ENCODE peak calls at places on chromosome 3, in seven cellular contexts. One of them, this sample, is unnamed.

GRCh38 chr3:58173029-58173669 is 37.6 kb downstream of the DNASE1L3 start:
- DNase-seq in right atrium auricular region: no peak
- DNase-seq in thoracic aorta: no peak
- DNase-seq in uterus: no peak
- DNase-seq in psoas muscle: no peak
- DNase-seq in effector memory CD4-positive, alpha-beta T cell: no peak
- DNase-seq in SJSA1: no peak
- DNase-seq in this sample: no peak

GRCh38 chr3:140206196-140207040 is 271.4 kb downstream of the CLSTN2 start:
- DNase-seq in right atrium auricular region: no peak
- DNase-seq in thoracic aorta: no peak
- DNase-seq in uterus: no peak
- DNase-seq in psoas muscle: no peak
- DNase-seq in effector memory CD4-positive, alpha-beta T cell: no peak
- DNase-seq in SJSA1: no peak
- DNase-seq in this sample: no peak

GRCh38 chr3:127640031-127640355 is 11.0 kb downstream of the PODXL2 start:
- DNase-seq in right atrium auricular region: no peak
- DNase-seq in thoracic aorta: no peak
- DNase-seq in uterus: no peak
- DNase-seq in psoas muscle: no peak
- DNase-seq in effector memory CD4-positive, alpha-beta T cell: no peak
- DNase-seq in SJSA1: no peak
- DNase-seq in this sample: no peak

GRCh38 chr3:150469031-150469930 is 61.2 kb downstream of the TSC22D2 start:
- DNase-seq in right atrium auricular region: peak; percentile 66
- DNase-seq in thoracic aorta: peak; percentile 17
- DNase-seq in uterus: peak; percentile 77
- DNase-seq in psoas muscle: peak; percentile 70
- DNase-seq in effector memory CD4-positive, alpha-beta T cell: no peak
- DNase-seq in SJSA1: peak; percentile 82
- DNase-seq in this sample: no peak

GRCh38 chr3:119589087-119589773 is 8.5 kb upstream of the PLA1A start:
- DNase-seq in right atrium auricular region: no peak
- DNase-seq in thoracic aorta: no peak
- DNase-seq in uterus: no peak
- DNase-seq in psoas muscle: no peak
- DNase-seq in effector memory CD4-positive, alpha-beta T cell: no peak
- DNase-seq in SJSA1: no peak
- DNase-seq in this sample: no peak

GRCh38 chr3:86230765-86231164 is 760.2 kb downstream of the VGLL3 start:
- DNase-seq in right atrium auricular region: no peak
- DNase-seq in thoracic aorta: no peak
- DNase-seq in uterus: no peak
- DNase-seq in psoas muscle: no peak
- DNase-seq in effector memory CD4-positive, alpha-beta T cell: no peak
- DNase-seq in SJSA1: no peak
- DNase-seq in this sample: no peak

GRCh38 chr3:156491192-156491591 is 63.7 kb downstream of the SSR3 start:
- DNase-seq in right atrium auricular region: no peak
- DNase-seq in thoracic aorta: no peak
- DNase-seq in uterus: no peak
- DNase-seq in psoas muscle: no peak
- DNase-seq in effector memory CD4-positive, alpha-beta T cell: no peak
- DNase-seq in SJSA1: no peak
- DNase-seq in this sample: no peak

GRCh38 chr3:11698326-11699082 is 54.8 kb upstream of the VGLL4 start:
- DNase-seq in right atrium auricular region: no peak
- DNase-seq in thoracic aorta: no peak
- DNase-seq in uterus: no peak
- DNase-seq in psoas muscle: no peak
- DNase-seq in effector memory CD4-positive, alpha-beta T cell: no peak
- DNase-seq in SJSA1: no peak
- DNase-seq in this sample: no peak

GRCh38 chr3:52502001-52502400 is 6.9 kb downstream of the STAB1 start:
- DNase-seq in right atrium auricular region: no peak
- DNase-seq in thoracic aorta: no peak
- DNase-seq in uterus: no peak
- DNase-seq in psoas muscle: no peak
- DNase-seq in effector memory CD4-positive, alpha-beta T cell: no peak
- DNase-seq in SJSA1: no peak
- DNase-seq in this sample: no peak

GRCh38 chr3:155704771-155705559 is 39.9 kb downstream of the PLCH1 start:
- DNase-seq in right atrium auricular region: no peak
- DNase-seq in thoracic aorta: no peak
- DNase-seq in uterus: no peak
- DNase-seq in psoas muscle: no peak
- DNase-seq in effector memory CD4-positive, alpha-beta T cell: no peak
- DNase-seq in SJSA1: no peak
- DNase-seq in this sample: no peak

GRCh38 chr3:57758686-57759085 is 2.6 kb downstream of the SLMAP start:
- DNase-seq in right atrium auricular region: no peak
- DNase-seq in thoracic aorta: no peak
- DNase-seq in uterus: no peak
- DNase-seq in psoas muscle: no peak
- DNase-seq in effector memory CD4-positive, alpha-beta T cell: no peak
- DNase-seq in SJSA1: no peak
- DNase-seq in this sample: no peak

GRCh38 chr3:17550624-17551023 is 191.8 kb downstream of the TBC1D5 start:
- DNase-seq in right atrium auricular region: no peak
- DNase-seq in thoracic aorta: no peak
- DNase-seq in uterus: no peak
- DNase-seq in psoas muscle: no peak
- DNase-seq in effector memory CD4-positive, alpha-beta T cell: no peak
- DNase-seq in SJSA1: no peak
- DNase-seq in this sample: no peak

GRCh38 chr3:12946134-12946533 is 104.8 kb upstream of the RPL32 start:
- DNase-seq in right atrium auricular region: no peak
- DNase-seq in thoracic aorta: no peak
- DNase-seq in uterus: no peak
- DNase-seq in psoas muscle: no peak
- DNase-seq in effector memory CD4-positive, alpha-beta T cell: no peak
- DNase-seq in SJSA1: no peak
- DNase-seq in this sample: no peak

GRCh38 chr3:125137432-125138033 is 75.0 kb downstream of the SLC12A8 start:
- DNase-seq in right atrium auricular region: no peak
- DNase-seq in thoracic aorta: no peak
- DNase-seq in uterus: peak; percentile 34
- DNase-seq in psoas muscle: peak; percentile 56
- DNase-seq in effector memory CD4-positive, alpha-beta T cell: no peak
- DNase-seq in SJSA1: no peak
- DNase-seq in this sample: no peak
- H3K4me3 ChIP-seq in right atrium auricular region: no peak overlapping the region
- H3K4me3 ChIP-seq in thoracic aorta: no peak overlapping the region
- H3K4me3 ChIP-seq in uterus: no peak overlapping the region
- H3K4me3 ChIP-seq in psoas muscle: no peak overlapping the region
- H3K4me3 ChIP-seq in effector memory CD4-positive, alpha-beta T cell: no peak overlapping the region
- H3K4me3 ChIP-seq in SJSA1: no peak overlapping the region
- H3K4me3 ChIP-seq in this sample: no peak overlapping the region

GRCh38 chr3:79766474-79767193 is 1.2 kb downstream of the ROBO1 start:
- DNase-seq in right atrium auricular region: no peak
- DNase-seq in thoracic aorta: no peak
- DNase-seq in uterus: no peak
- DNase-seq in psoas muscle: no peak
- DNase-seq in effector memory CD4-positive, alpha-beta T cell: no peak
- DNase-seq in SJSA1: no peak
- DNase-seq in this sample: no peak
- H3K4me3 ChIP-seq in right atrium auricular region: peak overlapping the region; percentile 17
- H3K4me3 ChIP-seq in thoracic aorta: peak overlapping the region; percentile 44
- H3K4me3 ChIP-seq in uterus: no peak overlapping the region
- H3K4me3 ChIP-seq in psoas muscle: no peak overlapping the region
- H3K4me3 ChIP-seq in effector memory CD4-positive, alpha-beta T cell: no peak overlapping the region
- H3K4me3 ChIP-seq in SJSA1: no peak overlapping the region
- H3K4me3 ChIP-seq in this sample: peak overlapping the region; percentile 43

DNA sequence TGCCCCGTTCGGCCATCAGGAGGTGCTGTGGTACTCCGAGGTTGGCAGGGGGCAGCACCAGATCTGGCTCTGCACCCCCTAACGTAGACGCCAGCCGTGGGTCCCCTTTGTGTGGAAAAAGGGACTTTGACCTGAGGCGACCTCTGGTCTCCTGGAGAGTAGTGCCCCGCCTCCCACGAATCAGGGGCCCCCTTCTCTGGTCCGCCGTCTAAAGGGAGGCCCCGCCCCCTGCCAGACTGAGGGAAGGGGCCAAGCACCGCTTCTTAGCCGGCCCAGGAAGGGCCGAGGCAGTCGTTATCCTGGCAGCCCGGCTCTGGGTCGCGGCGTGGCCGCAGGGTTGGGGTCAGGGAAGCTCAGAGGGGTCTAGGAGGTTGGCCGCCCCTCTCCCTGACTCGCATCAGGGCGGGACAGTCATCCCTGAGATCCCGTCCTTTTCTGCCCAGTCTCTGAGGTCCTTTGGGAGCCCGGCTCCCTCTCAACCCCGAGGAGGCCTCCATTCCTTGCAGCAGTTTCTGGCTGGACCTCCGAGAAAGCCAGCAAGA is 630 bp downstream of the HYAL2 start:
- DNase-seq in right atrium auricular region: no peak
- DNase-seq in thoracic aorta: no peak
- DNase-seq in uterus: no peak
- DNase-seq in psoas muscle: no peak
- DNase-seq in effector memory CD4-positive, alpha-beta T cell: no peak
- DNase-seq in SJSA1: no peak
- DNase-seq in this sample: no peak
- H3K4me3 ChIP-seq in right atrium auricular region: peak overlapping the region; percentile 70
- H3K4me3 ChIP-seq in thoracic aorta: peak overlapping the region; percentile 73
- H3K4me3 ChIP-seq in uterus: peak overlapping the region; percentile 83
- H3K4me3 ChIP-seq in psoas muscle: peak overlapping the region; percentile 90
- H3K4me3 ChIP-seq in effector memory CD4-positive, alpha-beta T cell: peak overlapping the region; percentile 93
- H3K4me3 ChIP-seq in SJSA1: peak overlapping the region; percentile 97
- H3K4me3 ChIP-seq in this sample: peak overlapping the region; percentile 76

DNA sequence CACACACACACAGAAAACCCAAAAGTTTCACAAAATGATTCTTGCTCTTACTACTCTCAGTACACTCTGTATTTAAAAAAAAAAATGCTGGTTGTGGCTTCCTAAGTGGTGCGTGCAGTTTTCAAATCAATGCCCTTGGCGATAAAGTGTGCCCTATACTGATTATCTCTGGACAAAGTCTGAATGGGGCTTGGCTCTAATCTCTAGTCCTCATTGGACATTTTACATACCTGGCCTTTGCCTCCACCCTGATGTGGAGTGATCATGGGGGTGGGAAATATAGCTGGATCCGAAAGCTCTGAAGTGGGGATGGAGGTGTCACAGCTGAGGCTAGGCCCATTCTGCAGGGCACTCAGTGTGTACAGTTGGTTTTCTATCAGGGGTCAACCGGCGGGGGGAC is 14.1 kb downstream of the B3GNT5 start:
- DNase-seq in right atrium auricular region: no peak
- DNase-seq in thoracic aorta: no peak
- DNase-seq in uterus: no peak
- DNase-seq in psoas muscle: no peak
- DNase-seq in effector memory CD4-positive, alpha-beta T cell: no peak
- DNase-seq in SJSA1: no peak
- DNase-seq in this sample: no peak
- H3K4me3 ChIP-seq in right atrium auricular region: no peak overlapping the region
- H3K4me3 ChIP-seq in thoracic aorta: no peak overlapping the region
- H3K4me3 ChIP-seq in uterus: no peak overlapping the region
- H3K4me3 ChIP-seq in psoas muscle: no peak overlapping the region
- H3K4me3 ChIP-seq in effector memory CD4-positive, alpha-beta T cell: no peak overlapping the region
- H3K4me3 ChIP-seq in SJSA1: no peak overlapping the region
- H3K4me3 ChIP-seq in this sample: no peak overlapping the region

GRCh38 chr3:109819786-109820185 is 482.4 kb upstream of the DPPA4 start:
- DNase-seq in right atrium auricular region: no peak
- DNase-seq in thoracic aorta: no peak
- DNase-seq in uterus: no peak
- DNase-seq in psoas muscle: no peak
- DNase-seq in effector memory CD4-positive, alpha-beta T cell: no peak
- DNase-seq in SJSA1: no peak
- DNase-seq in this sample: no peak
- H3K4me3 ChIP-seq in right atrium auricular region: no peak overlapping the region
- H3K4me3 ChIP-seq in thoracic aorta: no peak overlapping the region
- H3K4me3 ChIP-seq in uterus: no peak overlapping the region
- H3K4me3 ChIP-seq in psoas muscle: no peak overlapping the region
- H3K4me3 ChIP-seq in effector memory CD4-positive, alpha-beta T cell: no peak overlapping the region
- H3K4me3 ChIP-seq in SJSA1: no peak overlapping the region
- H3K4me3 ChIP-seq in this sample: no peak overlapping the region

This sample was measured in dorsolateral prefrontal cortex.